ENCODE peak calls at places on chromosomes 1 and 21, in four cellular contexts. C is endothelial cell of umbilical vein, F is keratinocyte, N is neural progenitor cell. Z is an unnamed sample.

GRCh38 chr1:234868296-234869147 is 258.5 kb upstream of the IRF2BP2 start:
- DNase-seq in C (no peak), F (no peak), N (no peak), Z (no peak)

GRCh38 chr21:24823247-24823646 is 784.0 kb downstream of the MRPL39 start:
- DNase-seq in C (no peak), F (no peak), N (no peak), Z (no peak)

GRCh38 chr1:1211541-1212511 is 2.1 kb downstream of the TNFRSF4 start:
- DNase-seq in C (no peak), F (no peak), N (no peak), Z (no peak)

GRCh38 chr1:184859381-184860105 is 104.9 kb upstream of the EDEM3 start:
- DNase-seq in C (no peak), F (no peak), N (no peak), Z (no peak)

GRCh38 chr1:8004113-8004802 is 21.9 kb downstream of the ERRFI1 start:
- DNase-seq in C (no peak), F (no peak), N (peak; percentile 42), Z (no peak)

GRCh38 chr1:203166192-203166940 is 9.3 kb downstream of the MYBPH start:
- DNase-seq in C (no peak), F (no peak), N (no peak), Z (no peak)

GRCh38 chr1:240091614-240092300 is at the start of gene FMN2:
- DNase-seq in C (no peak), F (no peak), N (peak; percentile 88), Z (peak; percentile 11)

GRCh38 chr1:247407180-247407616 is 8.8 kb upstream of the NLRP3 start:
- DNase-seq in C (no peak), F (no peak), N (no peak), Z (no peak)

GRCh38 chr1:203289281-203289981 is 15.9 kb upstream of the BTG2 start:
- DNase-seq in C (no peak), F (no peak), N (no peak), Z (no peak)

GRCh38 chr1:109299087-109299983 is 7.5 kb downstream of the MYBPHL start:
- DNase-seq in C (no peak), F (no peak), N (no peak), Z (no peak)

GRCh38 chr1:37448691-37449417 is 25.5 kb upstream of the ZC3H12A start:
- DNase-seq in C (no peak), F (peak; percentile 98), N (no peak), Z (no peak)

GRCh38 chr1:194975913-194976312 is 1632.3 kb downstream of the KCNT2 start:
- DNase-seq in C (no peak), F (no peak), N (no peak), Z (no peak)

GRCh38 chr21:46093668-46094400 is 4.1 kb upstream of the COL6A2 start:
- DNase-seq in C (no peak), F (no peak), N (no peak), Z (no peak)

GRCh38 chr21:34732388-34732821 is 63.6 kb downstream of the CLIC6 start:
- DNase-seq in C (no peak), F (peak; percentile 77), N (no peak), Z (no peak)

GRCh38 chr1:198903203-198903602 is 264.4 kb downstream of the PTPRC start:
- DNase-seq in C (no peak), F (no peak), N (peak; percentile 55), Z (peak; percentile 93)

GRCh38 chr1:119903443-119903835 is 7.1 kb upstream of the ADAM30 start:
- DNase-seq in C (no peak), F (no peak), N (no peak), Z (no peak)

GRCh38 chr1:110643886-110644285 is 30.9 kb downstream of the KCNA3 start:
- DNase-seq in C (no peak), F (no peak), N (no peak), Z (peak; percentile 51)

GRCh38 chr1:39381839-39382238 is 109.6 kb upstream of the BMP8A start:
- DNase-seq in C (peak; percentile 90), F (no peak), N (no peak), Z (no peak)

GRCh38 chr1:200401708-200402107 is 8.1 kb downstream of the ZNF281 start:
- DNase-seq in C (no peak), F (no peak), N (no peak), Z (no peak)

GRCh38 chr1:71049951-71050598 is 2.5 kb upstream of the PTGER3 start:
- DNase-seq in C (peak; percentile 79), F (peak; percentile 23), N (peak; percentile 75), Z (peak; percentile 88)

GRCh38 chr1:110452330-110452729 is 1.4 kb downstream of the PROK1 start:
- DNase-seq in C (no peak), F (no peak), N (no peak), Z (no peak)

GRCh38 chr1:175262646-175263045 is 70.1 kb upstream of the KIAA0040 start:
- DNase-seq in C (no peak), F (no peak), N (no peak), Z (no peak)

GRCh38 chr1:119742193-119742592 is 26.5 kb downstream of the HMGCS2 start:
- DNase-seq in C (no peak), F (no peak), N (no peak), Z (no peak)

GRCh38 chr1:86913399-86913895 is 479 bp downstream of the SELENOF start:
- DNase-seq in C (no peak), F (no peak), N (peak; percentile 45), Z (peak; percentile 43)

GRCh38 chr1:24486296-24487065 is 16.2 kb upstream of the RCAN3 start:
- DNase-seq in C (no peak), F (no peak), N (no peak), Z (no peak)

GRCh38 chr1:19606817-19607706 is 37.0 kb upstream of the NBL1 start:
- DNase-seq in C (peak; percentile 8), F (no peak), N (no peak), Z (no peak)

GRCh38 chr1:54681396-54681795 is 34.3 kb upstream of the TTC4 start:
- DNase-seq in C (no peak), F (no peak), N (peak; percentile 31), Z (no peak)

GRCh38 chr1:92066321-92066720 is 8.9 kb downstream of the SETSIP start:
- DNase-seq in C (no peak), F (no peak), N (no peak), Z (no peak)

GRCh38 chr21:45496968-45497845 is 45.0 kb downstream of the SLC19A1 start:
- DNase-seq in C (no peak), F (no peak), N (no peak), Z (no peak)

GRCh38 chr1:32496127-32496526 is 31.3 kb downstream of the ZBTB8B start:
- DNase-seq in C (peak; percentile 74), F (no peak), N (no peak), Z (peak; percentile 14)

GRCh38 chr1:178954291-178954690 is 71.4 kb upstream of the FAM20B start:
- DNase-seq in C (no peak), F (no peak), N (no peak), Z (no peak)

GRCh38 chr1:221563476-221563921 is 178.4 kb downstream of the DUSP10 start:
- DNase-seq in C (no peak), F (no peak), N (no peak), Z (no peak)

GRCh38 chr1:23421752-23422312 is 2.7 kb downstream of the TCEA3 start:
- DNase-seq in C (no peak), F (no peak), N (no peak), Z (no peak)

GRCh38 chr1:68229927-68230812 is 2.2 kb downstream of the WLS start:
- DNase-seq in C (peak; percentile 61), F (no peak), N (peak; percentile 68), Z (peak; percentile 52)

GRCh38 chr1:231683439-231684165 is 57.0 kb downstream of the DISC1 start:
- DNase-seq in C (no peak), F (no peak), N (no peak), Z (no peak)

GRCh38 chr1:177170756-177171535 is at the start of gene BRINP2:
- DNase-seq in C (peak; percentile 47), F (peak; percentile 13), N (peak; percentile 91), Z (peak; percentile 80)

GRCh38 chr1:159941139-159941866 is 4.1 kb downstream of the IGSF9 start:
- DNase-seq in C (no peak), F (no peak), N (peak; percentile 84), Z (no peak)

GRCh38 chr21:44407493-44407892 is 47.8 kb upstream of the LRRC3 start:
- DNase-seq in C (no peak), F (no peak), N (peak; percentile 0), Z (peak; percentile 35)
- H3K9me3 ChIP-seq in C (peaks cover 3% of the 10 kb centered on the region), F (peaks cover 12% of the 10 kb centered on the region), N (no peaks in the 10 kb centered on the region), Z (no peaks in the 10 kb centered on the region)

GRCh38 chr1:75135829-75136142 is 1.6 kb downstream of the LHX8 start:
- DNase-seq in C (no peak), F (no peak), N (peak; percentile 50), Z (no peak)

GRCh38 chr1:75136158-75136815 is 2.1 kb downstream of the LHX8 start:
- DNase-seq in C (no peak), F (no peak), N (peak; percentile 87), Z (no peak)

GRCh38 chr1:75134939-75135828 is 996 bp downstream of the LHX8 start:
- DNase-seq in C (peak; percentile 54), F (no peak), N (peak; percentile 74), Z (peak; percentile 21)

GRCh38 chr1:75133754-75134655 is at the start of gene LHX8:
- DNase-seq in C (peak; percentile 35), F (no peak), N (peak; percentile 80), Z (no peak)

DNA sequence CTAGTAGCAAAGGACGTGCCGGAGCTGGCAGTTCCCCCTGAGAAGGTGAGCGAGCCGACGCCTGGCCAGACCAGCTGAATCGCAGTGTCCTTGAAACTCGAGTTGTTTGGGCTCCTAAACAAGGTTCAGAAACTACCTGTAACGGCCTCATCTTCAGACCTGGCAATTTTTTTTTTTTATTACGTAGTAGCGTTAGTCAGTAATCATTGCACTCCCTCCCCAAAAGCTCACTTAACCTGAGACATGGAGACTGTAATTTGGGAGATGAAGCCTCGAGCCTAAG is 409 bp downstream of the LHX8 start:
- DNase-seq in C (peak; percentile 22), F (no peak), N (no peak), Z (no peak)
- TF ChIP-seq EZH2 in C (no peak), F (no peak), N (no peak), Z (no peak)

GRCh38 chr1:152367436-152367835 is 7.6 kb upstream of the FLG2 start:
- DNase-seq in C (no peak), F (peak; percentile 70), N (no peak), Z (no peak)
- H3K9me3 ChIP-seq in C (no peaks in the 10 kb centered on the region), F (no peaks in the 10 kb centered on the region), N (peaks cover 39% of the 10 kb centered on the region), Z (no peaks in the 10 kb centered on the region)

GRCh38 chr1:207495816-207496792 is at the start of gene CR1:
- DNase-seq in C (no peak), F (no peak), N (peak; percentile 65), Z (no peak)
- TF ChIP-seq EZH2 in C (no peak), F (peak; percentile 49), N (peak; percentile 67), Z (peak; percentile 61)

GRCh38 chr1:2850502-2850901 is 49.0 kb upstream of the TTC34 start:
- DNase-seq in C (no peak), F (no peak), N (no peak), Z (no peak)
- H3K9me3 ChIP-seq in C (peaks cover 11% of the 10 kb centered on the region), F (peaks cover 8% of the 10 kb centered on the region), N (no peaks in the 10 kb centered on the region), Z (no peaks in the 10 kb centered on the region)

GRCh38 chr1:6418668-6419396 is 887 bp downstream of the HES2 start:
- DNase-seq in C (no peak), F (no peak), N (peak; percentile 38), Z (no peak)
- TF ChIP-seq EZH2 in C (peak; percentile 51), F (no peak), N (peak; percentile 73), Z (peak; percentile 50)

GRCh38 chr1:152110365-152110859 is 4.8 kb downstream of the TCHH start:
- DNase-seq in C (peak; percentile 49), F (no peak), N (peak; percentile 28), Z (peak; percentile 79)
- H3K9me3 ChIP-seq in C (no peaks in the 10 kb centered on the region), F (no peaks in the 10 kb centered on the region), N (no peaks in the 10 kb centered on the region), Z (peaks cover 26% of the 10 kb centered on the region)